ENCODE peak calls at places on chromosomes 6 and 20, in four cellular contexts. One of them, this sample, is unnamed.
A peak's percentile ranks its signal among the peaks of the same experiment; 100 is the strongest.

GRCh38 chr20:47432251-47433210 is 69.2 kb upstream of the NCOA3 start:
- DNase-seq in T47D: no peak
- DNase-seq in HCEC 1CT: peak; percentile 68
- DNase-seq in HEK293T: no peak
- DNase-seq in this sample: peak; percentile 51

GRCh38 chr6:52293067-52293466 is 8.5 kb upstream of the MCM3 start:
- DNase-seq in HEK293T: no peak
- DNase-seq in T47D: no peak
- DNase-seq in HCEC 1CT: no peak
- DNase-seq in this sample: no peak

GRCh38 chr6:83138758-83139157 is 54.3 kb downstream of the PGM3 start:
- DNase-seq in T47D: no peak
- DNase-seq in HEK293T: no peak
- DNase-seq in HCEC 1CT: no peak
- DNase-seq in this sample: no peak

GRCh38 chr6:121590438-121590837 is 155.0 kb downstream of the GJA1 start:
- DNase-seq in HEK293T: no peak
- DNase-seq in T47D: no peak
- DNase-seq in HCEC 1CT: peak; percentile 33
- DNase-seq in this sample: peak; percentile 69

GRCh38 chr20:1438361-1438760 is 28.3 kb downstream of the NSFL1C start:
- DNase-seq in HCEC 1CT: no peak
- DNase-seq in T47D: no peak
- DNase-seq in HEK293T: no peak
- DNase-seq in this sample: no peak

GRCh38 chr6:165664553-165665383 is 1.7 kb upstream of the PDE10A start:
- DNase-seq in HCEC 1CT: no peak
- DNase-seq in HEK293T: no peak
- DNase-seq in T47D: no peak
- DNase-seq in this sample: no peak

GRCh38 chr20:955656-956055 is 39.5 kb upstream of the ANGPT4 start:
- DNase-seq in HEK293T: no peak
- DNase-seq in T47D: no peak
- DNase-seq in HCEC 1CT: no peak
- DNase-seq in this sample: no peak

GRCh38 chr6:81977488-81977887 is 225.0 kb upstream of the TENT5A start:
- DNase-seq in HEK293T: no peak
- DNase-seq in T47D: no peak
- DNase-seq in HCEC 1CT: peak; percentile 33
- DNase-seq in this sample: peak; percentile 70

GRCh38 chr6:122082370-122082769 is 317.1 kb upstream of the HSF2 start:
- DNase-seq in T47D: no peak
- DNase-seq in HEK293T: no peak
- DNase-seq in HCEC 1CT: no peak
- DNase-seq in this sample: no peak

GRCh38 chr6:130840050-130840449 is 12.8 kb downstream of the SMLR1 start:
- DNase-seq in T47D: no peak
- DNase-seq in HEK293T: no peak
- DNase-seq in HCEC 1CT: no peak
- DNase-seq in this sample: no peak

GRCh38 chr6:90483956-90484355 is 102.9 kb downstream of the MAP3K7 start:
- DNase-seq in T47D: no peak
- DNase-seq in HEK293T: no peak
- DNase-seq in HCEC 1CT: no peak
- DNase-seq in this sample: no peak

GRCh38 chr6:115004982-115005381 is 662.2 kb upstream of the HS3ST5 start:
- DNase-seq in T47D: no peak
- DNase-seq in HCEC 1CT: no peak
- DNase-seq in HEK293T: no peak
- DNase-seq in this sample: no peak

GRCh38 chr20:24745617-24746350 is 203.3 kb upstream of the CST7 start:
- DNase-seq in HEK293T: no peak
- DNase-seq in HCEC 1CT: no peak
- DNase-seq in T47D: no peak
- DNase-seq in this sample: no peak